ENCODE peak calls at places on chromosomes 5 and 9, in four cellular contexts. T is transverse colon, F is upper lobe of right lung, L is SJSA1. R is an unnamed sample.

GRCh38 chr9:134648701-134649525 is 7.3 kb downstream of the COL5A1 start:
- DNase-seq in L (no peak), F (no peak), T (no peak), R (no peak)

GRCh38 chr5:148268556-148268955 is at the start of gene SPINK13:
- DNase-seq in L (no peak), T (no peak), F (no peak), R (peak; percentile 44)

GRCh38 chr5:124630767-124631704 is 115.4 kb downstream of the ZNF608 start:
- DNase-seq in F (no peak), T (no peak), L (peak; percentile 58), R (no peak)

GRCh38 chr9:36849943-36850342 is 184.1 kb downstream of the PAX5 start:
- DNase-seq in F (no peak), T (no peak), L (no peak), R (no peak)

GRCh38 chr5:32916648-32917047 is 205.5 kb downstream of the NPR3 start:
- DNase-seq in T (no peak), L (peak; percentile 39), F (no peak), R (peak; percentile 18)

GRCh38 chr5:74209566-74209965 is 431.0 kb downstream of the ENC1 start:
- DNase-seq in F (no peak), L (no peak), T (no peak), R (no peak)

GRCh38 chr9:135001526-135001925 is 83.8 kb upstream of the FCN1 start:
- DNase-seq in F (peak; percentile 29), L (no peak), T (no peak), R (no peak)

GRCh38 chr5:134784946-134785620 is 26.5 kb downstream of the DDX46 start:
- DNase-seq in F (no peak), T (no peak), L (peak; percentile 81), R (no peak)

GRCh38 chr5:40570408-40571129 is 109.1 kb upstream of the PTGER4 start:
- DNase-seq in L (no peak), T (no peak), F (no peak), R (no peak)

GRCh38 chr9:98247826-98248657 is 7.4 kb downstream of the TBC1D2 start:
- DNase-seq in T (no peak), L (no peak), F (no peak), R (no peak)

GRCh38 chr5:16384804-16385203 is 80.8 kb downstream of the ZNF622 start:
- DNase-seq in L (no peak), F (no peak), T (no peak), R (no peak)

GRCh38 chr5:172785429-172786088 is 14.6 kb upstream of the DUSP1 start:
- DNase-seq in F (peak; percentile 11), L (no peak), T (no peak), R (no peak)

GRCh38 chr9:13282998-13283397 is 3.5 kb upstream of the MPDZ start:
- DNase-seq in L (no peak), T (no peak), F (no peak), R (no peak)

GRCh38 chr5:134459491-134459890 is 47.8 kb upstream of the CDKN2AIPNL start:
- DNase-seq in T (no peak), L (no peak), F (no peak), R (no peak)

GRCh38 chr5:61026004-61026403 is 81.0 kb downstream of the NDUFAF2 start:
- DNase-seq in F (no peak), L (no peak), T (no peak), R (no peak)

GRCh38 chr9:128107260-128107970 is 20.1 kb downstream of the PTGES2 start:
- DNase-seq in T (no peak), F (no peak), L (no peak), R (peak; percentile 62)

GRCh38 chr5:60903356-60903755 is 41.5 kb downstream of the ERCC8 start:
- DNase-seq in F (no peak), T (no peak), L (no peak), R (no peak)

GRCh38 chr5:132500931-132501628 is 10.5 kb upstream of the IRF1 start:
- DNase-seq in L (peak; percentile 83), F (peak; percentile 77), T (peak; percentile 82), R (no peak)

GRCh38 chr5:147510885-147511284 is 1.0 kb upstream of the DPYSL3 start:
- DNase-seq in T (no peak), L (no peak), F (no peak), R (no peak)

GRCh38 chr5:395156-395920 is 47.6 kb upstream of the EXOC3 start:
- DNase-seq in T (no peak), L (peak; percentile 87), F (peak; percentile 53), R (no peak)

GRCh38 chr5:78672154-78672553 is 23.6 kb upstream of the LHFPL2 start:
- DNase-seq in T (no peak), L (no peak), F (no peak), R (no peak)
- H3K27ac ChIP-seq in T (peak overlapping the region; percentile 49), L (no peak overlapping the region), F (no peak overlapping the region), R (no peak overlapping the region)

GRCh38 chr9:94175669-94176068 is 83.4 kb upstream of the ZNF169 start:
- DNase-seq in T (no peak), L (no peak), F (no peak), R (no peak)

GRCh38 chr9:94173632-94174031 is 85.5 kb upstream of the ZNF169 start:
- DNase-seq in T (no peak), F (no peak), L (no peak), R (no peak)

GRCh38 chr9:94169978-94170377 is 85.7 kb downstream of the PTPDC1 start:
- DNase-seq in T (no peak), L (no peak), F (no peak), R (no peak)

GRCh38 chr9:94176582-94176981 is 82.5 kb upstream of the ZNF169 start:
- DNase-seq in T (no peak), L (no peak), F (no peak), R (no peak)

GRCh38 chr9:94174164-94174563 is 84.9 kb upstream of the ZNF169 start:
- DNase-seq in F (no peak), L (no peak), T (no peak), R (no peak)
- H3K27ac ChIP-seq in F (no peak overlapping the region), L (no peak overlapping the region), T (peak overlapping the region; percentile 22), R (no peak overlapping the region)

DNA sequence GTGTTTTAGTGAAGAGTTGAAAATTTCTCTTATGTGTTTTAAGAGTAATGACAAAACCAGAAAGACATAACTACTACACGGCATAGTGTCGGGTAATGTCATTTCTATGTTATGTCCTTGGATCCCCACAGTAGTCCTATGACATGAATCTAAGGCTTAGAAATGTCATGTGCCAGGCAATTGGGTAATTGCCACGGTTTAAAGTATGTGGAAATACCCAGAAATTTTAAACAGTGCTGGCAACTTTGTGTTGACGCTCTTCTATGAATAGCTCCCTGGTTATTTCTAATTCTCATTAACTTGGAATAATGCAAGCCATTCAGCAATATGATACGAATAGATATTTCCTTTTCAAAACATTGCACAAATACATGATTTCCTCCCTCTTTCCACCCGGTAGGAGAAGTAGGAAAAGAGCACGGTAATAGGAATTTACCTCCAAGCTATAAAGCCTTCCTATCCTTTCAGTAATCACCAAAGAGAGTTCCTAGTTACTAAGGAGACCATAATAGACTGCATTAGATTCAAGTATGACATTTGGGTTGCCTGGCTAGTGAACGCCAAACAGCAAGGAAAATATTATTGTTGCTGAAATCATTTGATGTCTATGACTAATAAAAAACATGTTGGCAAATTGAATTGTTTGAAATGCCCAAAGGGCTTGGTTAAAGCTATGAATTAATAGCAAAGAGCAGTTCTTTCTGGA is 168.4 kb downstream of the CCDC192 start:
- DNase-seq in T (no peak), F (no peak), L (no peak), R (no peak)
- H3K27ac ChIP-seq in T (no peak overlapping the region), F (peak overlapping the region; percentile 24), L (no peak overlapping the region), R (no peak overlapping the region)

GRCh38 chr5:141841781-141842180 is 36.4 kb downstream of the PCDH1 start:
- DNase-seq in L (no peak), T (peak; percentile 71), F (peak; percentile 89), R (no peak)
- H3K27ac ChIP-seq in L (no peak overlapping the region), T (peak overlapping the region; percentile 87), F (peak overlapping the region; percentile 56), R (no peak overlapping the region)